ENCODE peak calls at places on chromosome 1, in five cellular contexts. One of them, this sample, is unnamed.

GRCh38 chr1:95028954-95029353 is 43.8 kb downstream of the ALG14 start:
- DNase-seq in breast epithelium: no peak
- DNase-seq in kidney: no peak
- DNase-seq in Panc1: no peak
- DNase-seq in psoas muscle: no peak
- DNase-seq in this sample: no peak

GRCh38 chr1:37465596-37466517 is 8.5 kb upstream of the ZC3H12A start:
- DNase-seq in breast epithelium: no peak
- DNase-seq in psoas muscle: no peak
- DNase-seq in Panc1: no peak
- DNase-seq in kidney: no peak
- DNase-seq in this sample: no peak

GRCh38 chr1:56798053-56798471 is 21.1 kb downstream of the FYB2 start:
- DNase-seq in Panc1: no peak
- DNase-seq in kidney: no peak
- DNase-seq in breast epithelium: no peak
- DNase-seq in psoas muscle: no peak
- DNase-seq in this sample: no peak

GRCh38 chr1:207925210-207925609 is 14.3 kb upstream of the CD34 start:
- DNase-seq in Panc1: no peak
- DNase-seq in breast epithelium: peak; percentile 72
- DNase-seq in psoas muscle: peak; percentile 61
- DNase-seq in kidney: peak; percentile 78
- DNase-seq in this sample: no peak

GRCh38 chr1:226404063-226404903 is 3.6 kb downstream of the PARP1 start:
- DNase-seq in Panc1: no peak
- DNase-seq in psoas muscle: no peak
- DNase-seq in kidney: no peak
- DNase-seq in breast epithelium: no peak
- DNase-seq in this sample: no peak

GRCh38 chr1:143660354-143660941 is 311.3 kb downstream of the FAM72C start:
- DNase-seq in breast epithelium: no peak
- DNase-seq in Panc1: no peak
- DNase-seq in kidney: peak; percentile 85
- DNase-seq in psoas muscle: no peak
- DNase-seq in this sample: no peak

GRCh38 chr1:35499652-35500176 is 57.5 kb downstream of the KIAA0319L start:
- DNase-seq in kidney: no peak
- DNase-seq in Panc1: no peak
- DNase-seq in psoas muscle: no peak
- DNase-seq in breast epithelium: no peak
- DNase-seq in this sample: no peak

GRCh38 chr1:36706416-36706815 is 223.7 kb upstream of the CSF3R start:
- DNase-seq in psoas muscle: no peak
- DNase-seq in breast epithelium: no peak
- DNase-seq in kidney: no peak
- DNase-seq in Panc1: no peak
- DNase-seq in this sample: no peak

GRCh38 chr1:40059292-40059959 is 18.9 kb downstream of the CAP1 start:
- DNase-seq in Panc1: no peak
- DNase-seq in breast epithelium: no peak
- DNase-seq in psoas muscle: no peak
- DNase-seq in kidney: no peak
- DNase-seq in this sample: no peak

GRCh38 chr1:206012086-206012859 is 9.1 kb upstream of the RAB7B start:
- DNase-seq in psoas muscle: peak; percentile 68
- DNase-seq in kidney: peak; percentile 87
- DNase-seq in Panc1: no peak
- DNase-seq in breast epithelium: no peak
- DNase-seq in this sample: no peak

GRCh38 chr1:225597926-225598575 is 54.9 kb downstream of the ENAH start:
- DNase-seq in psoas muscle: no peak
- DNase-seq in kidney: no peak
- DNase-seq in Panc1: no peak
- DNase-seq in breast epithelium: no peak
- DNase-seq in this sample: no peak

GRCh38 chr1:182680901-182681300 is 3.5 kb downstream of the RGS8 start:
- DNase-seq in psoas muscle: no peak
- DNase-seq in breast epithelium: no peak
- DNase-seq in Panc1: peak; percentile 22
- DNase-seq in kidney: no peak
- DNase-seq in this sample: no peak

GRCh38 chr1:98323396-98323795 is 338.1 kb upstream of the SNX7 start:
- DNase-seq in Panc1: no peak
- DNase-seq in kidney: no peak
- DNase-seq in breast epithelium: no peak
- DNase-seq in psoas muscle: no peak
- DNase-seq in this sample: no peak
- H3K27ac ChIP-seq in Panc1: peak overlapping the region; percentile 82
- H3K27ac ChIP-seq in kidney: no peak overlapping the region
- H3K27ac ChIP-seq in breast epithelium: no peak overlapping the region
- H3K27ac ChIP-seq in psoas muscle: peak overlapping the region; percentile 31
- H3K27ac ChIP-seq in this sample: no peak overlapping the region

GRCh38 chr1:89672489-89673183 is 39.7 kb downstream of the LRRC8C start:
- DNase-seq in psoas muscle: no peak
- DNase-seq in breast epithelium: no peak
- DNase-seq in kidney: no peak
- DNase-seq in Panc1: no peak
- DNase-seq in this sample: no peak
- H3K4me3 ChIP-seq in psoas muscle: no peak overlapping the region
- H3K4me3 ChIP-seq in breast epithelium: no peak overlapping the region
- H3K4me3 ChIP-seq in kidney: no peak overlapping the region
- H3K4me3 ChIP-seq in Panc1: no peak overlapping the region
- H3K4me3 ChIP-seq in this sample: no peak overlapping the region

DNA sequence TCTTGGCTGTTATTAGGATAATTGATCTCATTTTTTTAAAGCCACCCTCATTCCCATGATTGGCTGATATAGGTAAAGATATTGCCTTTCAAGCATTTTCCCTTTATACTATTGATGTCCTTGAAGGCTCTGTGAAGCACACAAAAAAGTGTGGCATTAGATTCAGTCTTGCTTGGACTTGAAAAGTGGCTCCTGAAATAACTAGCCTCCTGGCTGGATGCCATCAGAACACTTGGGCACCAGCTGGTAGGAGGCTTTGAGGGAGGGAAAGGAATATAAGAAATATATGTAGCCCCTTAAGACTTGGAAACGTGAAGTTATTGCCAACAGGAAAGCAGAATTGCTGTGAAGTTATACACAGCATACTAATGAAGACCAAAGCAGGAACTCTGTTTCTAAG is 14.0 kb downstream of the MTR start:
- DNase-seq in kidney: no peak
- DNase-seq in psoas muscle: no peak
- DNase-seq in Panc1: no peak
- DNase-seq in breast epithelium: no peak
- DNase-seq in this sample: no peak
- H3K27ac ChIP-seq in kidney: peak overlapping the region; percentile 88
- H3K27ac ChIP-seq in psoas muscle: peak overlapping the region; percentile 57
- H3K27ac ChIP-seq in Panc1: no peak overlapping the region
- H3K27ac ChIP-seq in breast epithelium: no peak overlapping the region
- H3K27ac ChIP-seq in this sample: peak overlapping the region; percentile 67

GRCh38 chr1:209805875-209806760 is at the start of gene IRF6:
- DNase-seq in kidney: peak; percentile 97
- DNase-seq in Panc1: no peak
- DNase-seq in psoas muscle: peak; percentile 73
- DNase-seq in breast epithelium: peak; percentile 97
- DNase-seq in this sample: peak; percentile 98
- H3K4me3 ChIP-seq in kidney: peak within 1 kb of the TSS; percentile 84
- H3K4me3 ChIP-seq in Panc1: peak within 1 kb of the TSS; percentile 51
- H3K4me3 ChIP-seq in psoas muscle: peak within 1 kb of the TSS; percentile 46
- H3K4me3 ChIP-seq in breast epithelium: peak within 1 kb of the TSS; percentile 26
- H3K4me3 ChIP-seq in this sample: peak within 1 kb of the TSS; percentile 69

GRCh38 chr1:170657275-170657853 is 6.6 kb upstream of the PRRX1 start:
- DNase-seq in Panc1: no peak
- DNase-seq in breast epithelium: no peak
- DNase-seq in psoas muscle: no peak
- DNase-seq in kidney: no peak
- DNase-seq in this sample: no peak
- H3K27ac ChIP-seq in Panc1: no peak overlapping the region
- H3K27ac ChIP-seq in breast epithelium: no peak overlapping the region
- H3K27ac ChIP-seq in psoas muscle: no peak overlapping the region
- H3K27ac ChIP-seq in kidney: no peak overlapping the region
- H3K27ac ChIP-seq in this sample: no peak overlapping the region

GRCh38 chr1:25617626-25618432 is 1.2 kb downstream of the MAN1C1 start:
- DNase-seq in breast epithelium: no peak
- DNase-seq in kidney: peak; percentile 81
- DNase-seq in psoas muscle: peak; percentile 31
- DNase-seq in Panc1: no peak
- DNase-seq in this sample: no peak
- H3K4me3 ChIP-seq in breast epithelium: peak overlapping the region; percentile 87
- H3K4me3 ChIP-seq in kidney: peak overlapping the region; percentile 75
- H3K4me3 ChIP-seq in psoas muscle: peak overlapping the region; percentile 84
- H3K4me3 ChIP-seq in Panc1: peak overlapping the region; percentile 24
- H3K4me3 ChIP-seq in this sample: peak overlapping the region; percentile 28

GRCh38 chr1:221031015-221031889 is 152.0 kb downstream of the HLX start:
- DNase-seq in Panc1: no peak
- DNase-seq in psoas muscle: no peak
- DNase-seq in kidney: no peak
- DNase-seq in breast epithelium: no peak
- DNase-seq in this sample: no peak
- H3K27ac ChIP-seq in Panc1: no peak overlapping the region
- H3K27ac ChIP-seq in psoas muscle: no peak overlapping the region
- H3K27ac ChIP-seq in kidney: no peak overlapping the region
- H3K27ac ChIP-seq in breast epithelium: no peak overlapping the region
- H3K27ac ChIP-seq in this sample: no peak overlapping the region

DNA sequence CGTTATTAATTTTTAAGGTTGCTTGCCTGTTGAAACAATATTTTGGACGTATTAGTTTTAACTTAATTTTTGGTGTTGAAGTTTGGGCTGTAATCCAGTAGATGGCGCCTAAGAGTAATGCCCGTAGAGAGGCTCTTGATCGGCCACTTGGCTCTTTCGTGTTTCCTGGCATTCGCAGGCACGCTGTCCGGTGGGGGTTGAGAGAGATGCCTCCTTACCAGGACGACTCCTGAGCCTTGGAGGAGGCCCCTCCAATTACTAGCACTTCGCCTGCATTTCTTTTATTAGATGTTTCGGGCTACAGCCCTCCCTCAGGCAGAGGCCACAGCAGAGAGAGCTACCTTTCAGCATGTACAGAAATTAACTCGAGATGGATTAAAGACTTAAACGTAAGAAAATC is 12.0 kb downstream of the OR2M4 start:
- DNase-seq in breast epithelium: no peak
- DNase-seq in Panc1: peak; percentile 20
- DNase-seq in kidney: peak; percentile 47
- DNase-seq in psoas muscle: no peak
- DNase-seq in this sample: no peak
- H3K4me3 ChIP-seq in breast epithelium: no peak overlapping the region
- H3K4me3 ChIP-seq in Panc1: peak overlapping the region; percentile 6
- H3K4me3 ChIP-seq in kidney: no peak overlapping the region
- H3K4me3 ChIP-seq in psoas muscle: no peak overlapping the region
- H3K4me3 ChIP-seq in this sample: no peak overlapping the region

DNA sequence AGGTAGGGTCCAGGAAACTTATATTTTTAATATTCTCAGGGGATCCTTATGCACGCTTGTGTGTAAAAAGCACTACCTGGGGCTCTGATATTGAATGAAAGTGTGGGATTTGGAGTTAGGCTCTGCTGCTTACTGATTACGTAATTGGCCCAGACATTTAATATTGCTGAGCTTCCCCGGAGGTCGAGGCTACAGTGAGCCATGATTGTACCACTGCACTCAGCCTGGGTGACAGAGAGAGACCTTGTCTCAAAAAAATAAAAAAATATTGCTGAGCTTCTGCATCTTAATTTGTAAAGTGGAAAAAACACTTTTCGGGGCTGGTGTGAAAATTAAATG is 62.2 kb upstream of the KIF26B start:
- DNase-seq in kidney: no peak
- DNase-seq in psoas muscle: no peak
- DNase-seq in Panc1: no peak
- DNase-seq in breast epithelium: no peak
- DNase-seq in this sample: no peak
- H3K27ac ChIP-seq in kidney: no peak overlapping the region
- H3K27ac ChIP-seq in psoas muscle: no peak overlapping the region
- H3K27ac ChIP-seq in Panc1: no peak overlapping the region
- H3K27ac ChIP-seq in breast epithelium: no peak overlapping the region
- H3K27ac ChIP-seq in this sample: no peak overlapping the region

GRCh38 chr1:17616731-17617279 is 77.3 kb downstream of the ARHGEF10L start:
- DNase-seq in psoas muscle: no peak
- DNase-seq in kidney: no peak
- DNase-seq in Panc1: no peak
- DNase-seq in breast epithelium: no peak
- DNase-seq in this sample: no peak

GRCh38 chr1:17615959-17616358 is 76.5 kb downstream of the ARHGEF10L start:
- DNase-seq in breast epithelium: no peak
- DNase-seq in kidney: no peak
- DNase-seq in psoas muscle: no peak
- DNase-seq in Panc1: no peak
- DNase-seq in this sample: no peak

GRCh38 chr1:17618558-17619247 is 79.2 kb downstream of the ARHGEF10L start:
- DNase-seq in kidney: no peak
- DNase-seq in Panc1: no peak
- DNase-seq in breast epithelium: no peak
- DNase-seq in psoas muscle: no peak
- DNase-seq in this sample: no peak

GRCh38 chr1:17620448-17620847 is 81.0 kb downstream of the ARHGEF10L start:
- DNase-seq in Panc1: no peak
- DNase-seq in kidney: no peak
- DNase-seq in psoas muscle: no peak
- DNase-seq in breast epithelium: no peak
- DNase-seq in this sample: no peak

DNA sequence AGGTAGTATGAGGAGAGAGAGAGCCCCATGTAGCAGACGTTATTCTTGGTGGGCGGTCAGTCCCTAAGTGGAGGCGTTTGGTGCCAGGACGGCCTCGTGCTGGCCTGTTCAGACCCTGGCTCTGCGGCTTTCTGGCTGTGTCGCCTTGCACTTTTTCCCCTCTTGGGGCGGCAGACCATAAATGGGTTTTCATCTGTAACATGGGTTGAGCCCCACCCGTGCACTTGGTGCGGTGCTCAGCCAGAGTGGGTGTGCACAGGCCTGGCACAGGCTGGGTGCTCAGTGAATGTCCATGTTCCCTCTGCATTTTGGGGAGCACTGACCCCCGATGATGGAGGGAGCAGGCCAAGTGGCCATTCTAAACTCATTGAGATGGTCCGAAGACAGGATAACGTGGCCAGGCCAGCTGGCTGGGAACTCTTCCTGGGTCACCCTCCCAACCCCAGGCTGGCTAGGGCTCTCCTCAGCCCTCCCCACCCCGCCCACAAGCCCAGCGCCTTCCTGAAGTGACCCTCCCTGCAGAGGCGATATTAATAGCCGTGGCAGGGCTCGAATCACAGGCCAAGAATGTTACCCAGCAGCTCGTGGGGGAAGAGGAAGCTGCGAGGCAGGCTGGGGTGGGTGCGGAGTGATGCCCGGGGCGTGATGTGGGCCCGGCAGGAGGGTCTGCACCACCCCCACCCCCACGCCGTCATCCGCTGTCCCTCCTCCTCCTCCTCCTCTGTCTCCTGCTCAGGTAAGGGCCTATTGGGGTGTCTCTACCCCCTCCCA is 78.5 kb downstream of the ARHGEF10L start:
- DNase-seq in Panc1: no peak
- DNase-seq in kidney: no peak
- DNase-seq in breast epithelium: no peak
- DNase-seq in psoas muscle: peak; percentile 77
- DNase-seq in this sample: no peak
- H3K4me3 ChIP-seq in Panc1: no peak overlapping the region
- H3K4me3 ChIP-seq in kidney: no peak overlapping the region
- H3K4me3 ChIP-seq in breast epithelium: peak overlapping the region; percentile 30
- H3K4me3 ChIP-seq in psoas muscle: peak overlapping the region; percentile 75
- H3K4me3 ChIP-seq in this sample: no peak overlapping the region